ENCODE peak calls at places on chromosome 21, in seven cellular contexts. One of them, this sample, is unnamed.

GRCh38 chr21:32007461-32007860 is 134.6 kb downstream of the HUNK start:
- DNase-seq in sigmoid colon: no peak
- DNase-seq in ovary: no peak
- DNase-seq in stomach: no peak
- DNase-seq in HCT116: no peak
- DNase-seq in pancreas: no peak
- DNase-seq in AG04450: no peak
- DNase-seq in this sample: no peak

GRCh38 chr21:40118527-40118926 is 251.3 kb downstream of the PCP4 start:
- DNase-seq in sigmoid colon: no peak
- DNase-seq in ovary: no peak
- DNase-seq in stomach: no peak
- DNase-seq in HCT116: no peak
- DNase-seq in pancreas: no peak
- DNase-seq in AG04450: no peak
- DNase-seq in this sample: no peak

GRCh38 chr21:38505654-38506523 is 7.6 kb upstream of the ERG start:
- DNase-seq in sigmoid colon: no peak
- DNase-seq in ovary: peak; percentile 17
- DNase-seq in stomach: no peak
- DNase-seq in HCT116: peak; percentile 42
- DNase-seq in pancreas: no peak
- DNase-seq in AG04450: peak; percentile 46
- DNase-seq in this sample: no peak

GRCh38 chr21:18460979-18461378 is 57.4 kb upstream of the TMPRSS15 start:
- DNase-seq in sigmoid colon: no peak
- DNase-seq in ovary: no peak
- DNase-seq in stomach: no peak
- DNase-seq in HCT116: no peak
- DNase-seq in pancreas: no peak
- DNase-seq in AG04450: no peak
- DNase-seq in this sample: no peak

GRCh38 chr21:46117586-46118304 is 19.8 kb downstream of the COL6A2 start:
- DNase-seq in sigmoid colon: peak; percentile 63
- DNase-seq in ovary: peak; percentile 11
- DNase-seq in stomach: no peak
- DNase-seq in HCT116: no peak
- DNase-seq in pancreas: peak; percentile 8
- DNase-seq in AG04450: no peak
- DNase-seq in this sample: peak; percentile 37

GRCh38 chr21:18832950-18833349 is 429.4 kb upstream of the TMPRSS15 start:
- DNase-seq in sigmoid colon: no peak
- DNase-seq in ovary: no peak
- DNase-seq in stomach: no peak
- DNase-seq in HCT116: no peak
- DNase-seq in pancreas: no peak
- DNase-seq in AG04450: no peak
- DNase-seq in this sample: no peak

GRCh38 chr21:44024895-44025353 is 12.8 kb downstream of the TRAPPC10 start:
- DNase-seq in sigmoid colon: peak; percentile 85
- DNase-seq in ovary: peak; percentile 52
- DNase-seq in stomach: no peak
- DNase-seq in HCT116: no peak
- DNase-seq in pancreas: no peak
- DNase-seq in AG04450: peak; percentile 15
- DNase-seq in this sample: no peak

GRCh38 chr21:40011371-40011770 is 144.1 kb downstream of the PCP4 start:
- DNase-seq in sigmoid colon: no peak
- DNase-seq in ovary: no peak
- DNase-seq in stomach: no peak
- DNase-seq in HCT116: no peak
- DNase-seq in pancreas: no peak
- DNase-seq in AG04450: no peak
- DNase-seq in this sample: no peak

GRCh38 chr21:45612096-45613019 is 31.2 kb upstream of the PCBP3 start:
- DNase-seq in sigmoid colon: peak; percentile 90
- DNase-seq in ovary: no peak
- DNase-seq in stomach: no peak
- DNase-seq in HCT116: no peak
- DNase-seq in pancreas: no peak
- DNase-seq in AG04450: peak; percentile 67
- DNase-seq in this sample: no peak

GRCh38 chr21:45015469-45015860 is 58.9 kb upstream of the ADARB1 start:
- DNase-seq in sigmoid colon: no peak
- DNase-seq in ovary: no peak
- DNase-seq in stomach: no peak
- DNase-seq in HCT116: no peak
- DNase-seq in pancreas: no peak
- DNase-seq in AG04450: no peak
- DNase-seq in this sample: peak; percentile 18

DNA sequence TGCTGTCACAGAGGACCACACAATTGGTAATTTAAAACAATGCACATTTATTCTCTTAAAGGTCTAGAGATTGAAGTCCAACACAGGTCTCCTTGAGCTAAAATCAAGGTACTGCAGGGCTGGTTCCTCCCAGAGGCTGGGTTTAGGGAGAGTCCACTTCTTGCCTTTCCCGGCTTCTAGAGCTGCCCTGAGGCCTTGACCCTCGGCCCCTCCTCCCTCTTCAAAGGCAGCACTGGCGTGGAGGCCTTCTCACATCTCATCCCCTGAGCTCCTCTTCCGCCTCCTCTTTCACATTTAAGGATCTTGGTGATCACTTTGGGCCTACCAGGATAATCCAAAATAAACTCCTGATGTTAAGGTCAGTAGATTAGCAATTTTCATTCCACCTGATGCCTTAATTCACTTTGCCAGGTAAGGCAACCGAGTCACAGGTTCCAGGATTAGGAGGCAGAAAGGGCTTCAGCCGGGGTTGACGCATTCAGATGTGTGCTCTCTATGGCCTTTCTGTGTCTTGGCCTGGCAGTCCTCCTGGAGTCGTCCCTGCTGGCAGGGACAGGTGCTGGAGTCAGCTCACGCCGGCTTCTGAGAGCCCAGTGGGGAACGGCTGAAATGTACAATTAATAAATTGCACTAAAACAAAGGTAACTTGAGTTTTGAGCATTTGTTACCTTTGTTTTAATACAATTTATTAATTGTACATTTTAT is 61.2 kb upstream of the ABCG1 start:
- DNase-seq in sigmoid colon: peak; percentile 43
- DNase-seq in ovary: no peak
- DNase-seq in stomach: no peak
- DNase-seq in HCT116: no peak
- DNase-seq in pancreas: no peak
- DNase-seq in AG04450: no peak
- DNase-seq in this sample: peak; percentile 15
- H3K27ac ChIP-seq in sigmoid colon: no peak overlapping the region
- H3K27ac ChIP-seq in ovary: no peak overlapping the region
- H3K27ac ChIP-seq in stomach: no peak overlapping the region
- H3K27ac ChIP-seq in HCT116: no peak overlapping the region
- H3K27ac ChIP-seq in pancreas: no peak overlapping the region
- H3K27ac ChIP-seq in AG04450: no peak overlapping the region
- H3K27ac ChIP-seq in this sample: peak overlapping the region; percentile 99

GRCh38 chr21:37220981-37221664 is 46.0 kb downstream of the VPS26C start:
- DNase-seq in sigmoid colon: peak; percentile 97
- DNase-seq in ovary: peak; percentile 95
- DNase-seq in stomach: peak; percentile 93
- DNase-seq in HCT116: peak; percentile 42
- DNase-seq in pancreas: peak; percentile 93
- DNase-seq in AG04450: peak; percentile 71
- DNase-seq in this sample: peak; percentile 97
- H3K4me3 ChIP-seq in sigmoid colon: peak overlapping the region; percentile 51
- H3K4me3 ChIP-seq in ovary: peak overlapping the region; percentile 74
- H3K4me3 ChIP-seq in stomach: peak overlapping the region; percentile 63
- H3K4me3 ChIP-seq in HCT116: peak overlapping the region; percentile 29
- H3K4me3 ChIP-seq in pancreas: peak overlapping the region; percentile 66
- H3K4me3 ChIP-seq in AG04450: peak overlapping the region; percentile 73
- H3K4me3 ChIP-seq in this sample: peak overlapping the region; percentile 83

DNA sequence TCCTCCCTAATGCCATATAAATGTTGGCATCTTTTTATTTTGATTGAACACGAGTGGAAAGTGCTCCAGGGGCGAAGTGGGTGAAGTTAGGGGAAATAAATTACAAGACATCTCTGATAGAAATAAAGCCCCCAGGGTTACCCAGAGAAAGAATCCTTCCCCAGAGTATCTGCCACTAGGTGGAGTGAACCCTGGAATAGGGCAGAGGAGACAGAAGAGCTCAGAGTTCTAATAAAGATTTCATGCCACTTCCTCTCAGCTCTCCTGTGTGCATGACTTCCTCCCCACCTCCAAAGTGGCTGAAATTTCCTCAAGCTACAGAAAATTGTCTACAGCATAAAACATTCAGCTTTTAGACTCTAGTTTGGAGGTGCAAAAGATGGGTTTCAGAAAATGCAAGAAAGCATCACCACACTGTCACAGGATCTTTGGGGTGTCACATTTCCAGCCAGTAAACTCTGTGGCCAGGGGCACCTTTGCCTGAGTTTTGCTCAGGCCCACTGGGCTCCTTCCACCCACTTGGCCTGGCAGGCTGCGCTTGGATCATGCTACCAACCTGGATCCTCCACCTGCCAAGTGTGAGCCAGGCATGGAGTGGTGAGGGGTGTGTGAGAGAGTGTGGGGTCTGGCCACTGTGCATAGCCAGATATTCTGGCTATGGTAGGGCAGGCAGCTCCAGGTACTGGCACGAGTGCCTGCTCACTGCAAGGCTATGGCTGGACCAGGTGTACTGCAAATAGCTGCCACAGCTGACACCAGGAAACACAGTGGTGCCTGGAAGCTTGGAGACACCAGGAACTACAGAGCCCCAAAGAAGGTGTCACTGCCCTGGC is 208.8 kb upstream of the USP25 start:
- DNase-seq in sigmoid colon: no peak
- DNase-seq in ovary: no peak
- DNase-seq in stomach: no peak
- DNase-seq in HCT116: no peak
- DNase-seq in pancreas: no peak
- DNase-seq in AG04450: no peak
- DNase-seq in this sample: no peak
- TF ChIP-seq CTCF in sigmoid colon: no peak
- TF ChIP-seq CTCF in ovary: no peak
- TF ChIP-seq CTCF in stomach: no peak
- TF ChIP-seq CTCF in HCT116: no peak
- TF ChIP-seq CTCF in pancreas: no peak
- TF ChIP-seq CTCF in AG04450: peak; percentile 47
- TF ChIP-seq CTCF in this sample: no peak

GRCh38 chr21:15441060-15441493 is 288.7 kb upstream of the USP25 start:
- DNase-seq in sigmoid colon: no peak
- DNase-seq in ovary: no peak
- DNase-seq in stomach: no peak
- DNase-seq in HCT116: no peak
- DNase-seq in pancreas: no peak
- DNase-seq in AG04450: no peak
- DNase-seq in this sample: no peak
- H3K27ac ChIP-seq in sigmoid colon: no peak overlapping the region
- H3K27ac ChIP-seq in ovary: no peak overlapping the region
- H3K27ac ChIP-seq in stomach: no peak overlapping the region
- H3K27ac ChIP-seq in HCT116: no peak overlapping the region
- H3K27ac ChIP-seq in pancreas: no peak overlapping the region
- H3K27ac ChIP-seq in AG04450: no peak overlapping the region
- H3K27ac ChIP-seq in this sample: no peak overlapping the region

GRCh38 chr21:42864812-42865211 is 14.5 kb downstream of the WDR4 start:
- DNase-seq in sigmoid colon: no peak
- DNase-seq in ovary: no peak
- DNase-seq in stomach: no peak
- DNase-seq in HCT116: no peak
- DNase-seq in pancreas: no peak
- DNase-seq in AG04450: no peak
- DNase-seq in this sample: peak; percentile 57

GRCh38 chr21:42862774-42863503 is 16.4 kb downstream of the WDR4 start:
- DNase-seq in sigmoid colon: no peak
- DNase-seq in ovary: no peak
- DNase-seq in stomach: peak; percentile 52
- DNase-seq in HCT116: no peak
- DNase-seq in pancreas: no peak
- DNase-seq in AG04450: no peak
- DNase-seq in this sample: no peak

GRCh38 chr21:42863504-42863870 is 15.9 kb downstream of the WDR4 start:
- DNase-seq in sigmoid colon: no peak
- DNase-seq in ovary: no peak
- DNase-seq in stomach: no peak
- DNase-seq in HCT116: no peak
- DNase-seq in pancreas: no peak
- DNase-seq in AG04450: no peak
- DNase-seq in this sample: no peak

GRCh38 chr21:42865361-42866160 is 13.8 kb downstream of the WDR4 start:
- DNase-seq in sigmoid colon: peak; percentile 83
- DNase-seq in ovary: peak; percentile 26
- DNase-seq in stomach: no peak
- DNase-seq in HCT116: no peak
- DNase-seq in pancreas: no peak
- DNase-seq in AG04450: no peak
- DNase-seq in this sample: peak; percentile 50

GRCh38 chr21:42864286-42864685 is 15.1 kb downstream of the WDR4 start:
- DNase-seq in sigmoid colon: no peak
- DNase-seq in ovary: no peak
- DNase-seq in stomach: no peak
- DNase-seq in HCT116: no peak
- DNase-seq in pancreas: no peak
- DNase-seq in AG04450: no peak
- DNase-seq in this sample: no peak
- H3K4me3 ChIP-seq in sigmoid colon: no peak overlapping the region
- H3K4me3 ChIP-seq in ovary: no peak overlapping the region
- H3K4me3 ChIP-seq in stomach: no peak overlapping the region
- H3K4me3 ChIP-seq in HCT116: no peak overlapping the region
- H3K4me3 ChIP-seq in pancreas: no peak overlapping the region
- H3K4me3 ChIP-seq in AG04450: no peak overlapping the region
- H3K4me3 ChIP-seq in this sample: no peak overlapping the region

GRCh38 chr21:29335720-29336119 is 37.0 kb downstream of the BACH1 start:
- DNase-seq in sigmoid colon: no peak
- DNase-seq in ovary: no peak
- DNase-seq in stomach: no peak
- DNase-seq in HCT116: no peak
- DNase-seq in pancreas: no peak
- DNase-seq in AG04450: no peak
- DNase-seq in this sample: no peak
- TF ChIP-seq CTCF in sigmoid colon: no peak
- TF ChIP-seq CTCF in ovary: no peak
- TF ChIP-seq CTCF in stomach: no peak
- TF ChIP-seq CTCF in HCT116: no peak
- TF ChIP-seq CTCF in pancreas: no peak
- TF ChIP-seq CTCF in AG04450: no peak
- TF ChIP-seq CTCF in this sample: no peak

DNA sequence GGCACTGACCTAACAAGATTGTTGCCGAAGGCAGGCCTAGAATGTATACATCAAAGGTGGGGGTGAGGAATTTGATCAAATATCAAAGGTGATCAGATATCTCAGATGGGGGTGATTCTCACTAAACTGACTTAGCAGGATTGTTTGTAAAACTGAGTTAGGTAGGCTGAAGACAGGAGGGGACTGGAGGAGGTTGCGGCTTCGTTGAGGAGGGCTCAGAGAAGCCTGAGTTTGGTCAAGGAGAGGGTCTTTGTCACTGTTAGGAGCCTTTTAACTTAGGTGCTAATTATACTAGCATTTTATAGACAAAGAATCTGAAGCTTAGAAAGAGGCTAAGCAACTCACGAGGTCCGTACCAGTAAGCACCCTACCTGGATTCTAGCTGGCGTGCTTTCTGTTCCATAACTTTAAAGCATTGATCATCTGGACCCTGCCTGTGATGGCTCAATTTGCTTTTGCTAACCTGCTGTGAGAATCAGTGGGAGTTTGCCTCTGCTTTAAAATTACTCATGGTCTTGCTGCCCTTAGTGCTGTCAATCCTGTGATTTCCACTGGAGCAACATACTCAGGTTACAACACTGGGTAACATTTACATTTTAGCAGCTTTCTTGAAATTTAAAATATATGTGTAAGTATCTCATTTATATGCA is 49.8 kb downstream of the ITSN1 start:
- DNase-seq in sigmoid colon: no peak
- DNase-seq in ovary: no peak
- DNase-seq in stomach: no peak
- DNase-seq in HCT116: no peak
- DNase-seq in pancreas: no peak
- DNase-seq in AG04450: no peak
- DNase-seq in this sample: no peak
- H3K27ac ChIP-seq in sigmoid colon: no peak overlapping the region
- H3K27ac ChIP-seq in ovary: no peak overlapping the region
- H3K27ac ChIP-seq in stomach: no peak overlapping the region
- H3K27ac ChIP-seq in HCT116: no peak overlapping the region
- H3K27ac ChIP-seq in pancreas: no peak overlapping the region
- H3K27ac ChIP-seq in AG04450: no peak overlapping the region
- H3K27ac ChIP-seq in this sample: no peak overlapping the region

This sample was measured in dorsolateral prefrontal cortex.